ENCODE peak calls at places on chromosomes 2 and 18, in four cellular contexts. One of them, this sample, is unnamed.

GRCh38 chr2:211816739-211817138 is 721.9 kb downstream of the ERBB4 start:
- DNase-seq in fibroblast of lung: no peak
- DNase-seq in fibroblast of mammary gland: no peak
- DNase-seq in activated B cell treated with CpG ODN at 0.5 μM for 24 hours: no peak
- DNase-seq in this sample: no peak

GRCh38 chr2:26598336-26599006 is 42.7 kb downstream of the CIB4 start:
- DNase-seq in fibroblast of lung: no peak
- DNase-seq in fibroblast of mammary gland: no peak
- DNase-seq in activated B cell treated with CpG ODN at 0.5 μM for 24 hours: no peak
- DNase-seq in this sample: no peak

GRCh38 chr2:229059331-229060033 is 211.6 kb downstream of the PID1 start:
- DNase-seq in fibroblast of lung: no peak
- DNase-seq in fibroblast of mammary gland: no peak
- DNase-seq in activated B cell treated with CpG ODN at 0.5 μM for 24 hours: no peak
- DNase-seq in this sample: no peak

GRCh38 chr2:31270136-31270535 is 36.2 kb downstream of the EHD3 start:
- DNase-seq in fibroblast of lung: peak
- DNase-seq in fibroblast of mammary gland: peak
- DNase-seq in activated B cell treated with CpG ODN at 0.5 μM for 24 hours: no peak
- DNase-seq in this sample: no peak

GRCh38 chr2:96927420-96928171 is 57.7 kb upstream of the SEMA4C start:
- DNase-seq in fibroblast of lung: peak
- DNase-seq in fibroblast of mammary gland: no peak
- DNase-seq in activated B cell treated with CpG ODN at 0.5 μM for 24 hours: no peak
- DNase-seq in this sample: no peak

GRCh38 chr18:48539406-48540328 is 836 bp downstream of the CTIF start:
- DNase-seq in fibroblast of lung: peak
- DNase-seq in fibroblast of mammary gland: peak
- DNase-seq in activated B cell treated with CpG ODN at 0.5 μM for 24 hours: peak
- DNase-seq in this sample: no peak

GRCh38 chr2:239300871-239301742 is 99.7 kb downstream of the HDAC4 start:
- DNase-seq in fibroblast of lung: no peak
- DNase-seq in fibroblast of mammary gland: no peak
- DNase-seq in activated B cell treated with CpG ODN at 0.5 μM for 24 hours: no peak
- DNase-seq in this sample: peak

GRCh38 chr2:233643128-233643527 is 6.9 kb downstream of the UGT1A10 start:
- DNase-seq in fibroblast of lung: peak
- DNase-seq in fibroblast of mammary gland: peak
- DNase-seq in activated B cell treated with CpG ODN at 0.5 μM for 24 hours: no peak
- DNase-seq in this sample: no peak

GRCh38 chr2:119841550-119841949 is 81.8 kb downstream of the PTPN4 start:
- DNase-seq in fibroblast of lung: no peak
- DNase-seq in fibroblast of mammary gland: peak
- DNase-seq in activated B cell treated with CpG ODN at 0.5 μM for 24 hours: no peak
- DNase-seq in this sample: no peak

GRCh38 chr2:179031731-179032408 is 18.1 kb downstream of the CCDC141 start:
- DNase-seq in fibroblast of lung: no peak
- DNase-seq in fibroblast of mammary gland: no peak
- DNase-seq in activated B cell treated with CpG ODN at 0.5 μM for 24 hours: no peak
- DNase-seq in this sample: no peak

GRCh38 chr2:65309699-65310098 is 82.1 kb downstream of the ACTR2 start:
- DNase-seq in fibroblast of lung: no peak
- DNase-seq in fibroblast of mammary gland: no peak
- DNase-seq in activated B cell treated with CpG ODN at 0.5 μM for 24 hours: no peak
- DNase-seq in this sample: no peak

GRCh38 chr2:5677133-5677532 is 15.1 kb upstream of the SOX11 start:
- DNase-seq in fibroblast of lung: no peak
- DNase-seq in fibroblast of mammary gland: no peak
- DNase-seq in activated B cell treated with CpG ODN at 0.5 μM for 24 hours: no peak
- DNase-seq in this sample: no peak

GRCh38 chr2:5668682-5669267 is 23.4 kb upstream of the SOX11 start:
- DNase-seq in fibroblast of lung: no peak
- DNase-seq in fibroblast of mammary gland: no peak
- DNase-seq in activated B cell treated with CpG ODN at 0.5 μM for 24 hours: no peak
- DNase-seq in this sample: no peak

GRCh38 chr2:5673861-5674240 is 18.3 kb upstream of the SOX11 start:
- DNase-seq in fibroblast of lung: peak
- DNase-seq in fibroblast of mammary gland: no peak
- DNase-seq in activated B cell treated with CpG ODN at 0.5 μM for 24 hours: no peak
- DNase-seq in this sample: no peak

GRCh38 chr2:5672749-5673147 is 19.4 kb upstream of the SOX11 start:
- DNase-seq in fibroblast of lung: no peak
- DNase-seq in fibroblast of mammary gland: no peak
- DNase-seq in activated B cell treated with CpG ODN at 0.5 μM for 24 hours: no peak
- DNase-seq in this sample: no peak

GRCh38 chr2:5673148-5673860 is 18.9 kb upstream of the SOX11 start:
- DNase-seq in fibroblast of lung: no peak
- DNase-seq in fibroblast of mammary gland: no peak
- DNase-seq in activated B cell treated with CpG ODN at 0.5 μM for 24 hours: no peak
- DNase-seq in this sample: no peak
- TF ChIP-seq CTCF in fibroblast of lung: no peak
- TF ChIP-seq CTCF in fibroblast of mammary gland: no peak
- TF ChIP-seq CTCF in activated B cell treated with CpG ODN at 0.5 μM for 24 hours: no peak
- TF ChIP-seq CTCF in this sample: no peak

GRCh38 chr2:81266106-81266505 is 961.6 kb upstream of the LRRTM1 start:
- DNase-seq in fibroblast of lung: no peak
- DNase-seq in fibroblast of mammary gland: no peak
- DNase-seq in activated B cell treated with CpG ODN at 0.5 μM for 24 hours: no peak
- DNase-seq in this sample: no peak
- TF ChIP-seq CTCF in fibroblast of lung: peak
- TF ChIP-seq CTCF in fibroblast of mammary gland: no peak
- TF ChIP-seq CTCF in activated B cell treated with CpG ODN at 0.5 μM for 24 hours: no peak
- TF ChIP-seq CTCF in this sample: no peak

DNA sequence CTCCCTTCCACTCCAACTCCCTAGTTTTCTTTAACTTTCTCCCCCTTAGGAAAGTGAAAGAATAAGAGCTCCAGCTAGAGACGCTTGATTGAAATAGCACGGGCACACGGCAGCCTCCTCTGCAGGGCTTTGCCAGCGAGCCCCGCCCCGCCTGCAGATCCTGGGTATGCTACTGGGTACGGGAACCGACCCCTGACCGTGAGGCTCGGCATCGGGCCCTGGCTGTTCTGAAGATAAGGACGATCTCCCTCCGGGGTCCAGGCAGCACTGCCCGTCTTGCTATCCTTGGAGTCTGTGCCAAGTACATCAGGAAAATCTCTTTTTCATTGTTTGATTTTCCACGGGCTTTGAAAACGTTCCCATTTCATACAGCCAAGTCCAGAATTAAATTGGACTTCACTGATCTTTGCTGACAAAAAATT is 284.5 kb downstream of the MTX2 start:
- DNase-seq in fibroblast of lung: peak
- DNase-seq in fibroblast of mammary gland: peak
- DNase-seq in activated B cell treated with CpG ODN at 0.5 μM for 24 hours: peak
- DNase-seq in this sample: no peak
- TF ChIP-seq CTCF in fibroblast of lung: no peak
- TF ChIP-seq CTCF in fibroblast of mammary gland: peak
- TF ChIP-seq CTCF in activated B cell treated with CpG ODN at 0.5 μM for 24 hours: no peak
- TF ChIP-seq CTCF in this sample: no peak

GRCh38 chr2:64144057-64145013 is at the start of gene PELI1:
- DNase-seq in fibroblast of lung: peak
- DNase-seq in fibroblast of mammary gland: peak
- DNase-seq in activated B cell treated with CpG ODN at 0.5 μM for 24 hours: peak
- DNase-seq in this sample: peak
- TF ChIP-seq CTCF in fibroblast of lung: peak
- TF ChIP-seq CTCF in fibroblast of mammary gland: no peak
- TF ChIP-seq CTCF in activated B cell treated with CpG ODN at 0.5 μM for 24 hours: no peak
- TF ChIP-seq CTCF in this sample: no peak

This sample was measured in CD14-positive monocyte.